ENCODE peak calls at places on chromosomes 12 and 14, in eight cellular contexts. H is K562, K is GM13976, G is endothelial cell, F is choroid plexus epithelial cell, E is nephron progenitor cell, O is omental fat pad, U is AG10803. W is an unnamed sample.

GRCh38 chr12:127260959-127261358 is 1006.0 kb upstream of the TMEM132C start:
- DNase-seq in H (no peak), K (no peak), G (no peak), F (no peak), E (no peak), O (no peak), U (peak), W (no peak)

GRCh38 chr12:107352347-107353081 is 259.2 kb upstream of the CRY1 start:
- DNase-seq in H (no peak), K (no peak), G (no peak), F (no peak), E (no peak), O (no peak), U (no peak), W (no peak)

GRCh38 chr12:76790564-76791552 is 26.9 kb downstream of the ZDHHC17 start:
- DNase-seq in H (peak), K (peak), G (no peak), F (peak), E (no peak), O (no peak), U (peak), W (no peak)

GRCh38 chr14:93490001-93490400 is 59.3 kb downstream of the UNC79 start:
- DNase-seq in H (no peak), K (no peak), G (no peak), F (no peak), E (no peak), O (no peak), U (no peak), W (no peak)

GRCh38 chr14:104734991-104735779 is 11.2 kb downstream of the ADSS1 start:
- DNase-seq in H (no peak), K (no peak), G (no peak), F (no peak), E (no peak), O (no peak), U (no peak), W (no peak)

GRCh38 chr12:22658214-22658613 is 33.2 kb downstream of the ETNK1 start:
- DNase-seq in H (no peak), K (no peak), G (no peak), F (peak), E (no peak), O (no peak), U (peak), W (no peak)

GRCh38 chr12:115584156-115584555 is 693.3 kb downstream of the MED13L start:
- DNase-seq in H (no peak), K (no peak), G (no peak), F (no peak), E (no peak), O (no peak), U (no peak), W (no peak)

GRCh38 chr14:103008768-103009342 is 48.5 kb downstream of the CDC42BPB start:
- DNase-seq in H (no peak), K (no peak), G (no peak), F (peak), E (no peak), O (no peak), U (peak), W (no peak)

GRCh38 chr14:79118291-79118690 is 948.1 kb downstream of the NRXN3 start:
- DNase-seq in H (no peak), K (no peak), G (no peak), F (no peak), E (no peak), O (no peak), U (no peak), W (no peak)

GRCh38 chr14:97028382-97028781 is 231.2 kb downstream of the VRK1 start:
- DNase-seq in H (no peak), K (no peak), G (no peak), F (no peak), E (no peak), O (no peak), U (no peak), W (no peak)

GRCh38 chr12:45034861-45035265 is 16.0 kb downstream of the DBX2 start:
- DNase-seq in H (no peak), K (no peak), G (no peak), F (no peak), E (peak), O (no peak), U (no peak), W (peak)

GRCh38 chr12:106901276-106901675 is 54.4 kb upstream of the TMEM263 start:
- DNase-seq in H (no peak), K (no peak), G (no peak), F (no peak), E (no peak), O (no peak), U (peak), W (no peak)

GRCh38 chr14:61031026-61031425 is 50.0 kb downstream of the SLC38A6 start:
- DNase-seq in H (no peak), K (no peak), G (no peak), F (no peak), E (no peak), O (no peak), U (no peak), W (no peak)

GRCh38 chr14:61019537-61019936 is 38.5 kb downstream of the SLC38A6 start:
- DNase-seq in H (no peak), K (no peak), G (no peak), F (no peak), E (no peak), O (no peak), U (no peak), W (no peak)

GRCh38 chr14:61026523-61026922 is 45.5 kb downstream of the SLC38A6 start:
- DNase-seq in H (no peak), K (no peak), G (no peak), F (no peak), E (no peak), O (no peak), U (no peak), W (no peak)

DNA sequence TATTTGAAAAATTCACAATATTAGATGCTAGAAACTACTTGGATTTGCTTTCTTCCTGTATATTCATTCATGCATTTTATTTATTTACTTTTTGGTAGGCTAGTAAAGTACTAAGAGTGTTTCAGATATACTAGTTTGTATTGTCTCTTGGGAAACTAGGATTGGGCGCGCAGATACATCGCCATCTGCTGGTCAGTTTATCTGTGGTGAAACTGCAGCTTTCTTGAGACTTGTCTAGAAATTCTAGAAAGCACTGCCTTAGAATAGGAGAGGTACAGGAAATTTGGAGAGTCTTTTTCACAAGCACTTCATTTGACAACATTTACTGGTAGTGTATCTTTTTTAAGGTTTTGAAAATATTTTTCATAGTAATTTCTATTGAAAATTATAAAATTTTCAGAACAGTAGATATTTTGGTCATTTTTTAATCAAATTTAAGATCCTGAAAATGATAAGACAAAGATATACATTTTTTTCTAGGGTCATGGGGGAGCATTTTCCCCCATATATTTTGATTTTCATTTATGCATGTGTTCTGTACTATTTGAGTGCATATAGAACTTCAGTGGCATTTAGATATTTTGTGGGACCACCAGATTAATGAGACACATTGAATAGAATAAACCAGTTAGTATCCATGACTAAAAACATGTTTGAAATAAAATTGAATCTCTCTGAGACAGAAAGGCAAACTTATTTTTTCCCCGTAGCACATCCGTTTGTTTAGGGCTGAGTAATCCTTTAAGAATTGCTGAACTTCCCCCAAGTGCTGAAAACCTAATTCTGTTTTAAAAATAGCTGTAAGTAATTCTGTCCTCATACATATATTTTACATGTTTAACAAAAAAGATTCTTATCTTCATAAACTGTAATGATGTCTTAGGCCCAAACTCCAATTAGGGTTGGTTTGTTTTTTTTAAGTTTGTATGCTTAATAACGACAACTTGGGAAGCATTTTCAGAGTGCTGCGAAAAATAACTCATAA is 44.5 kb downstream of the SLC38A6 start:
- DNase-seq in H (peak), K (peak), G (peak), F (peak), E (peak), O (peak), U (peak), W (peak)
- TF ChIP-seq CTCF in H (peak), K (peak), G (peak), F (peak), E (peak), O (no peak), U (peak), W (peak)

DNA sequence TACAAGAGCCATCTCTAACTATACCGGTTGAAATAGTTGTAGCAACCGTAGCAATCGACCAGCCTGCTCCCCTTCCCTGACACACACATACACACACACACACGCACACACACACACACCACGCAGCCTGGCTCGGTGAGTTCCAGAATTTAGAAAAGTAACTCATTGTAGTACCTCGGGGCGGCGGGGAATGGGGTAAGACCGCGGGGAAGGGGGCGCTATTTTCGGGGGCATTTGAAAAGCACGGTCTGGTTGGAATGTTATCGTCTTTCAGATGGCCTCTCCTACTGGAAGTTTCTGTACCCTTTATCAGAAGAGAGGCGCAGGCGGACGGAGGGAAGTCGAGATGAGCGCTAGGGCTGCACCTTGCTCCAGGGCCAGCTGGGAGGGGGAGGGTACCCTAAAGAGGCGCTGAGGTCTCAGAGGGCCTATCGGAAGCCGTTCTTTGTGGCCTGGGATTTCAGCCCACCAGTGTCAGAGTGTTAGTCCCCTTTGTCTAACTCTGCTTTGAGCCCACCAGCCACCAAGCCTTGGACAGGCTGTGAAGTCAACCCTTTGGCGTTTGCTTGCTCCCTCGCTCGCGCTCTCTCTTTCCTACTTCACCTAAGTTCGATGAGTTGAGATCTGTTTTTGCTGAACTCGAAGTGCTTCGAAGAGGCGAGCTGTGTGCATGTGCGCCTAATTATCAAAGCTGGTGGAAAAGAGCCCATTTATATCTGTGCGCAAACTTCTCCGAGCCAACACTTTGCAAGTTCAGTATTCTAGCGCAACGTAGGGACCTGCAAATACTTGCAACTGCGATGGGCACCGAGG is 844 bp downstream of the COL2A1 start:
- DNase-seq in H (no peak), K (peak), G (no peak), F (no peak), E (peak), O (no peak), U (peak), W (peak)
- TF ChIP-seq CTCF in H (no peak), K (no peak), G (no peak), F (no peak), E (no peak), O (no peak), U (no peak), W (no peak)

GRCh38 chr12:27243804-27244679 is at the start of gene STK38L:
- DNase-seq in H (peak), K (peak), G (peak), F (peak), E (peak), O (peak), U (peak), W (peak)
- TF ChIP-seq CTCF in H (peak), K (no peak), G (no peak), F (peak), E (no peak), O (no peak), U (peak), W (peak)

DNA sequence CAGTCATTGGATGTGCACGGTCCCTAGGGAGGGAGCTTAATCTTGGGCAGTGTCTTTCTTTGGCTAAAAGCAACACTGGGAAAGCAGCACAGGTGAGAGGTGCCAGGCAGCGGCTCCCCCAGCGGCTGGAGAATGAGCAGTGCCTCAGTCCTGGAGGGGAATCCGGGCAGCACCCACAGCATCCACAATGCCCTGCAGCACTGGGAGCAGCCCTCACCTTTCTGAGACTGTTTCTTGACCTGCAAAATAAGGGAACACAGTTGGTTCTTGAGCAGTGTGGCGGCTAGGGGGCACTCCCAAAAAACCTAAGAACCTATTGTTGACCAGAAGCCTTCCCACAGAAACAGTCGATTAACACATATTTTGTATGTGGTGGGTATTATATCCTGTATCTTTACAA is 75.8 kb downstream of the SINHCAF start:
- DNase-seq in H (no peak), K (no peak), G (no peak), F (no peak), E (no peak), O (no peak), U (no peak), W (no peak)
- TF ChIP-seq CTCF in H (peak), K (no peak), G (no peak), F (no peak), E (no peak), O (no peak), U (no peak), W (no peak)

GRCh38 chr12:24560192-24560591 is 388.7 kb downstream of the BCAT1 start:
- DNase-seq in H (no peak), K (no peak), G (no peak), F (peak), E (no peak), O (no peak), U (no peak), W (no peak)

GRCh38 chr12:24561411-24561871 is 387.5 kb downstream of the BCAT1 start:
- DNase-seq in H (no peak), K (no peak), G (no peak), F (peak), E (peak), O (no peak), U (peak), W (peak)

GRCh38 chr12:24561882-24562760 is 386.8 kb downstream of the BCAT1 start:
- DNase-seq in H (peak), K (peak), G (peak), F (peak), E (peak), O (no peak), U (peak), W (peak)

GRCh38 chr12:24562761-24563392 is 386.0 kb downstream of the BCAT1 start:
- DNase-seq in H (no peak), K (peak), G (peak), F (peak), E (peak), O (no peak), U (peak), W (peak)

GRCh38 chr12:24560867-24561266 is 388.0 kb downstream of the BCAT1 start:
- DNase-seq in H (no peak), K (no peak), G (no peak), F (peak), E (peak), O (no peak), U (no peak), W (no peak)
- TF ChIP-seq CTCF in H (no peak), K (no peak), G (no peak), F (no peak), E (no peak), O (no peak), U (no peak), W (no peak)

W was measured in neural crest cell.